ENCODE peak calls at places on chromosomes 16 and 17, in four cellular contexts. U is CD8-positive, alpha-beta T cell; H is fibroblast of gingiva; I is upper lobe of left lung. O is an unnamed sample.

GRCh38 chr16:67841816-67842508 is at the start of gene THAP11:
- DNase-seq in U (peak), H (peak), I (peak), O (peak)

GRCh38 chr17:77510133-77510796 is 369.5 kb downstream of the SEC14L1 start:
- DNase-seq in U (no peak), H (no peak), I (no peak), O (no peak)

GRCh38 chr16:69176033-69176780 is 10.8 kb upstream of the SNTB2 start:
- DNase-seq in U (no peak), H (peak), I (no peak), O (no peak)

GRCh38 chr16:20905576-20905975 is 5.0 kb downstream of the LYRM1 start:
- DNase-seq in U (no peak), H (peak), I (no peak), O (no peak)

GRCh38 chr17:27817731-27818130 is 17.4 kb upstream of the NOS2 start:
- DNase-seq in U (no peak), H (no peak), I (no peak), O (no peak)

GRCh38 chr16:57689772-57690558 is 4.6 kb upstream of the DRC7 start:
- DNase-seq in U (peak), H (no peak), I (no peak), O (no peak)

GRCh38 chr17:47257651-47258339 is 4.2 kb downstream of the ITGB3 start:
- DNase-seq in U (no peak), H (peak), I (no peak), O (no peak)

GRCh38 chr16:81421536-81421935 is 23.1 kb upstream of the CMIP start:
- DNase-seq in U (no peak), H (no peak), I (no peak), O (no peak)

GRCh38 chr16:64416232-64417010 is 705.4 kb downstream of the CDH11 start:
- DNase-seq in U (no peak), H (peak), I (no peak), O (no peak)

GRCh38 chr17:34068506-34069035 is 186.5 kb upstream of the CCL2 start:
- DNase-seq in U (no peak), H (no peak), I (no peak), O (no peak)

GRCh38 chr16:49455991-49456745 is 82.6 kb downstream of the C16orf78 start:
- DNase-seq in U (no peak), H (no peak), I (no peak), O (no peak)

GRCh38 chr17:58391302-58391984 is 25.9 kb downstream of the RNF43 start:
- DNase-seq in U (no peak), H (no peak), I (no peak), O (peak)

GRCh38 chr17:17892009-17892408 is 55.2 kb upstream of the SREBF1 start:
- DNase-seq in U (no peak), H (no peak), I (peak), O (peak)

GRCh38 chr17:74923538-74924249 is 379 bp upstream of the OTOP2 start:
- DNase-seq in U (peak), H (no peak), I (peak), O (peak)

GRCh38 chr17:74758846-74759163 is 10.4 kb downstream of the NHERF1 start:
- DNase-seq in U (no peak), H (no peak), I (no peak), O (no peak)

GRCh38 chr16:4260360-4260759 is 12.5 kb downstream of the TFAP4 start:
- DNase-seq in U (no peak), H (no peak), I (peak), O (peak)

GRCh38 chr17:78706271-78706915 is 75.7 kb downstream of the CYTH1 start:
- DNase-seq in U (no peak), H (no peak), I (no peak), O (no peak)

GRCh38 chr17:42675348-42675983 is 1.3 kb downstream of the PLEKHH3 start:
- DNase-seq in U (no peak), H (no peak), I (peak), O (peak)

GRCh38 chr17:81900181-81900820 is 1.7 kb upstream of the NPB start:
- DNase-seq in U (no peak), H (no peak), I (peak), O (no peak)

GRCh38 chr17:19376799-19377198 is 1.5 kb upstream of the MAPK7 start:
- DNase-seq in U (no peak), H (no peak), I (no peak), O (peak)

GRCh38 chr17:68204736-68205135 is 43.1 kb upstream of the AMZ2 start:
- DNase-seq in U (no peak), H (no peak), I (peak), O (no peak)

GRCh38 chr16:57209780-57210179 is 23.7 kb downstream of the RSPRY1 start:
- DNase-seq in U (no peak), H (no peak), I (no peak), O (no peak)

GRCh38 chr16:14069818-14070217 is 1.3 kb upstream of the MRTFB start:
- DNase-seq in U (no peak), H (no peak), I (no peak), O (peak)

GRCh38 chr16:29777576-29778360 is at the start of gene ZG16:
- DNase-seq in U (no peak), H (no peak), I (no peak), O (peak)

GRCh38 chr16:75224281-75224680 is 5.5 kb downstream of the CTRB1 start:
- DNase-seq in U (no peak), H (no peak), I (no peak), O (no peak)

GRCh38 chr16:15899538-15900100 is 11.2 kb upstream of the CEP20 start:
- DNase-seq in U (no peak), H (peak), I (no peak), O (peak)

GRCh38 chr16:89545044-89545830 is 15.2 kb upstream of the RPL13 start:
- DNase-seq in U (no peak), H (no peak), I (no peak), O (no peak)

GRCh38 chr17:73534575-73534940 is 109.7 kb downstream of the SDK2 start:
- DNase-seq in U (no peak), H (no peak), I (no peak), O (no peak)

GRCh38 chr17:32689348-32689747 is 187.6 kb downstream of the MYO1D start:
- DNase-seq in U (no peak), H (no peak), I (no peak), O (no peak)

GRCh38 chr16:48617711-48618148 is 7.8 kb upstream of the N4BP1 start:
- DNase-seq in U (no peak), H (peak), I (no peak), O (no peak)

GRCh38 chr17:28985950-28986713 is 19.7 kb downstream of the SEZ6 start:
- DNase-seq in U (no peak), H (no peak), I (peak), O (peak)

GRCh38 chr16:15572329-15573001 is 70.5 kb downstream of the MARF1 start:
- DNase-seq in U (no peak), H (peak), I (no peak), O (no peak)